ENCODE peak calls at places on chromosomes 12 and 14, in seven cellular contexts. One of them, this sample, is unnamed.
A peak's percentile ranks its signal among the peaks of the same experiment; 100 is the strongest.

GRCh38 chr12:80175307-80175930 is 76.1 kb downstream of the OTOGL start:
- DNase-seq in ovary: no peak
- DNase-seq in heart left ventricle: no peak
- DNase-seq in IMR-90: peak; percentile 52
- DNase-seq in Calu3: peak; percentile 10
- DNase-seq in fibroblast of lung: no peak
- DNase-seq in HFFc6: no peak
- DNase-seq in this sample: no peak

GRCh38 chr12:40336573-40337199 is 111.9 kb downstream of the LRRK2 start:
- DNase-seq in ovary: no peak
- DNase-seq in HFFc6: no peak
- DNase-seq in Calu3: peak; percentile 1
- DNase-seq in fibroblast of lung: peak; percentile 15
- DNase-seq in IMR-90: peak; percentile 5
- DNase-seq in heart left ventricle: no peak
- DNase-seq in this sample: no peak

GRCh38 chr14:71363961-71364360 is 456.7 kb downstream of the PCNX1 start:
- DNase-seq in HFFc6: peak; percentile 14
- DNase-seq in heart left ventricle: no peak
- DNase-seq in fibroblast of lung: peak; percentile 92
- DNase-seq in Calu3: no peak
- DNase-seq in ovary: no peak
- DNase-seq in IMR-90: peak; percentile 79
- DNase-seq in this sample: no peak

GRCh38 chr12:75302225-75302624 is 27.9 kb downstream of the CAPS2 start:
- DNase-seq in ovary: no peak
- DNase-seq in fibroblast of lung: no peak
- DNase-seq in heart left ventricle: no peak
- DNase-seq in IMR-90: no peak
- DNase-seq in Calu3: no peak
- DNase-seq in HFFc6: no peak
- DNase-seq in this sample: no peak

GRCh38 chr12:62466596-62467411 is at the start of gene MON2:
- DNase-seq in heart left ventricle: peak; percentile 95
- DNase-seq in Calu3: peak; percentile 95
- DNase-seq in HFFc6: peak; percentile 68
- DNase-seq in fibroblast of lung: peak; percentile 77
- DNase-seq in ovary: peak; percentile 84
- DNase-seq in IMR-90: peak; percentile 78
- DNase-seq in this sample: peak; percentile 49

GRCh38 chr12:47408171-47408871 is 297.5 kb downstream of the RPAP3 start:
- DNase-seq in HFFc6: no peak
- DNase-seq in ovary: no peak
- DNase-seq in heart left ventricle: no peak
- DNase-seq in fibroblast of lung: no peak
- DNase-seq in IMR-90: no peak
- DNase-seq in Calu3: peak; percentile 44
- DNase-seq in this sample: no peak

GRCh38 chr14:106209745-106210144 is 683.4 kb downstream of the TMEM121 start:
- DNase-seq in HFFc6: no peak
- DNase-seq in Calu3: no peak
- DNase-seq in fibroblast of lung: no peak
- DNase-seq in ovary: no peak
- DNase-seq in heart left ventricle: no peak
- DNase-seq in IMR-90: no peak
- DNase-seq in this sample: no peak

GRCh38 chr14:34227834-34228662 is 234.0 kb downstream of the SPTSSA start:
- DNase-seq in fibroblast of lung: peak; percentile 56
- DNase-seq in Calu3: peak; percentile 75
- DNase-seq in ovary: peak; percentile 31
- DNase-seq in IMR-90: peak; percentile 44
- DNase-seq in HFFc6: peak; percentile 36
- DNase-seq in heart left ventricle: peak; percentile 71
- DNase-seq in this sample: peak; percentile 11

GRCh38 chr14:25953532-25954144 is 644.2 kb downstream of the NOVA1 start:
- DNase-seq in ovary: peak; percentile 16
- DNase-seq in Calu3: no peak
- DNase-seq in fibroblast of lung: peak; percentile 66
- DNase-seq in heart left ventricle: no peak
- DNase-seq in IMR-90: no peak
- DNase-seq in HFFc6: no peak
- DNase-seq in this sample: no peak

GRCh38 chr12:20101046-20101445 is 267.3 kb upstream of the PDE3A start:
- DNase-seq in fibroblast of lung: no peak
- DNase-seq in Calu3: no peak
- DNase-seq in IMR-90: peak; percentile 6
- DNase-seq in HFFc6: no peak
- DNase-seq in heart left ventricle: no peak
- DNase-seq in ovary: peak; percentile 19
- DNase-seq in this sample: no peak

GRCh38 chr12:65565601-65566560 is 258.4 kb upstream of the HMGA2 start:
- DNase-seq in HFFc6: peak; percentile 96
- DNase-seq in heart left ventricle: no peak
- DNase-seq in IMR-90: peak; percentile 99
- DNase-seq in ovary: no peak
- DNase-seq in Calu3: no peak
- DNase-seq in fibroblast of lung: peak; percentile 96
- DNase-seq in this sample: peak; percentile 90

GRCh38 chr14:105411985-105412767 is 7.5 kb upstream of the MTA1 start:
- DNase-seq in heart left ventricle: peak; percentile 57
- DNase-seq in Calu3: no peak
- DNase-seq in IMR-90: no peak
- DNase-seq in fibroblast of lung: no peak
- DNase-seq in ovary: no peak
- DNase-seq in HFFc6: no peak
- DNase-seq in this sample: no peak

GRCh38 chr14:101022916-101023435 is 119.5 kb upstream of the RTL1 start:
- DNase-seq in IMR-90: no peak
- DNase-seq in Calu3: no peak
- DNase-seq in fibroblast of lung: no peak
- DNase-seq in ovary: peak; percentile 6
- DNase-seq in heart left ventricle: peak; percentile 19
- DNase-seq in HFFc6: no peak
- DNase-seq in this sample: no peak

GRCh38 chr12:50581226-50582184 is 76.7 kb downstream of the DIP2B start:
- DNase-seq in heart left ventricle: no peak
- DNase-seq in IMR-90: peak; percentile 93
- DNase-seq in ovary: no peak
- DNase-seq in HFFc6: peak; percentile 90
- DNase-seq in Calu3: peak; percentile 64
- DNase-seq in fibroblast of lung: peak; percentile 51
- DNase-seq in this sample: no peak

GRCh38 chr12:52496590-52497071 is 3.6 kb upstream of the KRT6A start:
- DNase-seq in IMR-90: peak; percentile 40
- DNase-seq in fibroblast of lung: peak; percentile 2
- DNase-seq in HFFc6: peak; percentile 53
- DNase-seq in heart left ventricle: no peak
- DNase-seq in Calu3: no peak
- DNase-seq in ovary: no peak
- DNase-seq in this sample: no peak

GRCh38 chr14:101069666-101070362 is 166.3 kb upstream of the RTL1 start:
- DNase-seq in ovary: peak; percentile 4
- DNase-seq in Calu3: no peak
- DNase-seq in IMR-90: no peak
- DNase-seq in HFFc6: no peak
- DNase-seq in heart left ventricle: peak; percentile 27
- DNase-seq in fibroblast of lung: no peak
- DNase-seq in this sample: no peak

GRCh38 chr14:104754213-104754851 is 1.4 kb downstream of the SIVA1 start:
- DNase-seq in IMR-90: no peak
- DNase-seq in HFFc6: no peak
- DNase-seq in Calu3: no peak
- DNase-seq in ovary: no peak
- DNase-seq in heart left ventricle: no peak
- DNase-seq in fibroblast of lung: no peak
- DNase-seq in this sample: no peak

GRCh38 chr12:90062799-90063198 is 354.2 kb upstream of the ATP2B1 start:
- DNase-seq in HFFc6: no peak
- DNase-seq in fibroblast of lung: no peak
- DNase-seq in IMR-90: no peak
- DNase-seq in ovary: no peak
- DNase-seq in heart left ventricle: no peak
- DNase-seq in Calu3: no peak
- DNase-seq in this sample: no peak

DNA sequence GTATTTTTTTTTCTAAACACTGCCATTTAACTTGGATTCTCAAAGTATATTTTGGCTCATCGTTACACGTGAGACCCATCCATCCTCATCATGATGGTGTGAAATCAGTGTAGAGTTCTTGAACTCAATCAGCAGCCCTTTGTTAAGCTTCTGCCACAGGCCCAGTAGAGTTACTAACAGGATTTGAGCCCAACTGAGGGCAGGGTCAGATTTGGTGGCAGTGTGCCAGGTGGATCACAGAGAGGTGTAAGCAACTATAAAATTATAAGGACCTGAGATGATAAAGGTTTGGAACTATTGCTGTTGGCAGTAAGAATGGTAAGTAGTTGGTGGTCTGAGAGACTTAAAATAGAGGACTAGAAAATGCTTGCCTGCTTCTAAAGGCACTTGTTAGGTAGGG is 72.8 kb downstream of the RASSF8 start:
- DNase-seq in heart left ventricle: no peak
- DNase-seq in fibroblast of lung: no peak
- DNase-seq in ovary: no peak
- DNase-seq in HFFc6: no peak
- DNase-seq in IMR-90: no peak
- DNase-seq in Calu3: no peak
- DNase-seq in this sample: no peak
- TF ChIP-seq CTCF in heart left ventricle: no peak
- TF ChIP-seq CTCF in fibroblast of lung: no peak
- TF ChIP-seq CTCF in ovary: no peak
- TF ChIP-seq CTCF in HFFc6: no peak
- TF ChIP-seq CTCF in IMR-90: no peak
- TF ChIP-seq CTCF in Calu3: no peak
- TF ChIP-seq CTCF in this sample: no peak

GRCh38 chr12:34033628-34034296 is 11.5 kb downstream of the ALG10 start:
- DNase-seq in HFFc6: peak; percentile 36
- DNase-seq in IMR-90: peak; percentile 42
- DNase-seq in heart left ventricle: no peak
- DNase-seq in Calu3: no peak
- DNase-seq in ovary: no peak
- DNase-seq in fibroblast of lung: peak; percentile 62
- DNase-seq in this sample: no peak
- TF ChIP-seq CTCF in HFFc6: peak; percentile 88
- TF ChIP-seq CTCF in IMR-90: peak; percentile 52
- TF ChIP-seq CTCF in heart left ventricle: peak; percentile 68
- TF ChIP-seq CTCF in Calu3: peak; percentile 56
- TF ChIP-seq CTCF in ovary: no peak
- TF ChIP-seq CTCF in fibroblast of lung: peak; percentile 48
- TF ChIP-seq CTCF in this sample: peak; percentile 53

GRCh38 chr12:1302471-1302870 is 291.9 kb downstream of the FBXL14 start:
- DNase-seq in HFFc6: no peak
- DNase-seq in ovary: no peak
- DNase-seq in heart left ventricle: no peak
- DNase-seq in Calu3: no peak
- DNase-seq in IMR-90: no peak
- DNase-seq in fibroblast of lung: no peak
- DNase-seq in this sample: no peak

GRCh38 chr12:1297639-1298038 is 296.7 kb downstream of the FBXL14 start:
- DNase-seq in IMR-90: peak; percentile 13
- DNase-seq in Calu3: no peak
- DNase-seq in heart left ventricle: no peak
- DNase-seq in fibroblast of lung: no peak
- DNase-seq in HFFc6: no peak
- DNase-seq in ovary: no peak
- DNase-seq in this sample: no peak

GRCh38 chr12:1297206-1297605 is 297.2 kb downstream of the FBXL14 start:
- DNase-seq in fibroblast of lung: no peak
- DNase-seq in HFFc6: peak; percentile 50
- DNase-seq in Calu3: no peak
- DNase-seq in heart left ventricle: no peak
- DNase-seq in ovary: no peak
- DNase-seq in IMR-90: peak; percentile 43
- DNase-seq in this sample: peak; percentile 35

GRCh38 chr12:1305063-1305434 is 289.3 kb downstream of the FBXL14 start:
- DNase-seq in Calu3: no peak
- DNase-seq in ovary: no peak
- DNase-seq in heart left ventricle: no peak
- DNase-seq in IMR-90: no peak
- DNase-seq in HFFc6: no peak
- DNase-seq in fibroblast of lung: no peak
- DNase-seq in this sample: no peak

DNA sequence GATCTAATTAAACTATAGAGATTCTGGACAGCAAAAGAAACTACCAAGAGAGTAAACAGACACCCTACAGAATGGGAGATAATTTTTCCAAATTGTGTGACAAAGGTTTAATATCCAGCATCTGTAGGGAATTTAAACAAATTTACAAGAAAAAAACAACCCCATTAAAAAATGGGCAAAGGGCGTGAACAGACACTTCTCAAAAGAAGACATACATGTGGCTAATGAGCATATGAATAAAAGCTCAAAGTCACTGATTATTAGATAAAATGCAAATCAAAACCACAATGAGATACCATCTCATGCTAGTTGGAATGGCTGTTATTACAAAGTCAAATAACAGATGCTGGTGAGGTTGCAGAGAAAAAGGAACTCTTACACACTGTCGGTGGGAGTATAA is 293.9 kb downstream of the FBXL14 start:
- DNase-seq in fibroblast of lung: no peak
- DNase-seq in HFFc6: no peak
- DNase-seq in heart left ventricle: no peak
- DNase-seq in IMR-90: no peak
- DNase-seq in ovary: no peak
- DNase-seq in Calu3: no peak
- DNase-seq in this sample: no peak
- TF ChIP-seq CTCF in fibroblast of lung: no peak
- TF ChIP-seq CTCF in HFFc6: no peak
- TF ChIP-seq CTCF in heart left ventricle: no peak
- TF ChIP-seq CTCF in IMR-90: no peak
- TF ChIP-seq CTCF in ovary: no peak
- TF ChIP-seq CTCF in Calu3: no peak
- TF ChIP-seq CTCF in this sample: no peak

GRCh38 chr14:75002392-75003249 is at the start of gene EIF2B2:
- DNase-seq in fibroblast of lung: peak; percentile 93
- DNase-seq in HFFc6: peak; percentile 93
- DNase-seq in ovary: peak; percentile 98
- DNase-seq in heart left ventricle: peak; percentile 98
- DNase-seq in IMR-90: peak; percentile 94
- DNase-seq in Calu3: peak; percentile 98
- DNase-seq in this sample: peak; percentile 86
- TF ChIP-seq CTCF in fibroblast of lung: no peak
- TF ChIP-seq CTCF in HFFc6: peak; percentile 36
- TF ChIP-seq CTCF in ovary: no peak
- TF ChIP-seq CTCF in heart left ventricle: peak; percentile 17
- TF ChIP-seq CTCF in IMR-90: peak; percentile 24
- TF ChIP-seq CTCF in Calu3: no peak
- TF ChIP-seq CTCF in this sample: no peak

GRCh38 chr14:38405851-38406630 is 150.1 kb upstream of the CLEC14A start:
- DNase-seq in HFFc6: peak; percentile 81
- DNase-seq in fibroblast of lung: peak; percentile 71
- DNase-seq in IMR-90: peak; percentile 66
- DNase-seq in Calu3: no peak
- DNase-seq in ovary: no peak
- DNase-seq in heart left ventricle: no peak
- DNase-seq in this sample: no peak
- TF ChIP-seq CTCF in HFFc6: peak; percentile 60
- TF ChIP-seq CTCF in fibroblast of lung: peak; percentile 32
- TF ChIP-seq CTCF in IMR-90: no peak
- TF ChIP-seq CTCF in Calu3: no peak
- TF ChIP-seq CTCF in ovary: no peak
- TF ChIP-seq CTCF in heart left ventricle: no peak
- TF ChIP-seq CTCF in this sample: no peak